ENCODE peak calls at places on chromosomes 12 and 14, in ten cellular contexts. C is heart left ventricle; B is lung; N is uterus; P is SJSA1; W is CD8-positive, alpha-beta T cell; S is K562; Y is tibial nerve; T is H7; J is BJ. L is an unnamed sample. For H3K36me3 and H3K27me3, the result is how much of the 10 kb centered on the place peaks cover.

GRCh38 chr12:113815031-113815430 is 151.1 kb downstream of the RBM19 start:
- DNase-seq in J (no peak), Y (no peak), S (no peak), C (no peak), W (no peak), P (no peak), N (no peak), T (no peak), B (no peak), L (no peak)

GRCh38 chr12:43210437-43211197 is 341.4 kb downstream of the ADAMTS20 start:
- DNase-seq in S (no peak), P (no peak), J (no peak), W (no peak), T (no peak), B (no peak), C (no peak), Y (no peak), N (peak), L (no peak)

GRCh38 chr12:19223018-19223417 is 93.5 kb downstream of the PLEKHA5 start:
- DNase-seq in N (no peak), B (no peak), S (no peak), J (no peak), P (no peak), Y (no peak), C (no peak), T (no peak), W (no peak), L (no peak)

GRCh38 chr12:7060353-7060954 is at the start of gene C1S:
- DNase-seq in T (peak), W (no peak), Y (peak), C (peak), J (peak), N (peak), P (peak), B (peak), S (peak), L (peak)

GRCh38 chr12:130179621-130180020 is 17.4 kb downstream of the FZD10 start:
- DNase-seq in W (no peak), P (no peak), J (no peak), Y (no peak), C (no peak), S (no peak), N (no peak), B (no peak), T (no peak), L (no peak)

GRCh38 chr12:65881965-65882413 is 57.7 kb downstream of the HMGA2 start:
- DNase-seq in Y (peak), T (peak), J (no peak), P (no peak), B (peak), C (peak), N (peak), W (no peak), S (no peak), L (no peak)

GRCh38 chr14:22052795-22053194 is 379.2 kb upstream of the OR4E1 start:
- DNase-seq in C (no peak), S (no peak), Y (no peak), B (no peak), W (no peak), N (no peak), P (no peak), J (no peak), T (no peak), L (no peak)

GRCh38 chr14:44791730-44792129 is 170.0 kb downstream of the KLHL28 start:
- DNase-seq in B (no peak), C (no peak), T (no peak), N (no peak), Y (no peak), J (no peak), P (no peak), S (no peak), W (no peak), L (no peak)

GRCh38 chr12:91769736-91770135 is 375.9 kb downstream of the BTG1 start:
- DNase-seq in T (no peak), W (no peak), Y (no peak), B (no peak), N (no peak), S (no peak), C (no peak), P (no peak), J (no peak), L (no peak)

GRCh38 chr12:14928946-14929345 is 9.4 kb downstream of the ERP27 start:
- DNase-seq in S (no peak), P (no peak), B (peak), J (no peak), T (peak), Y (no peak), W (no peak), C (no peak), N (no peak), L (no peak)

GRCh38 chr12:124087251-124088141 is 114.5 kb downstream of the ZNF664 start:
- DNase-seq in T (no peak), P (no peak), B (no peak), J (no peak), N (no peak), S (no peak), Y (no peak), W (no peak), C (no peak), L (no peak)

GRCh38 chr12:1662761-1663439 is 28.0 kb upstream of the ADIPOR2 start:
- DNase-seq in C (peak), P (no peak), Y (no peak), S (peak), B (peak), W (no peak), J (no peak), N (peak), T (peak), L (peak)

GRCh38 chr12:18320036-18320617 is 58.8 kb downstream of the PIK3C2G start:
- DNase-seq in P (peak), C (no peak), B (no peak), T (peak), S (peak), W (no peak), N (no peak), J (no peak), Y (no peak), L (peak)

GRCh38 chr12:96985515-96986362 is 78.7 kb downstream of the NEDD1 start:
- DNase-seq in W (peak), B (no peak), P (no peak), C (peak), N (no peak), J (no peak), Y (no peak), T (peak), S (peak), L (no peak)

GRCh38 chr12:90991952-90992465 is 12.8 kb downstream of the EPYC start:
- DNase-seq in T (no peak), Y (no peak), N (no peak), J (no peak), B (no peak), P (peak), W (no peak), C (no peak), S (no peak), L (no peak)

GRCh38 chr14:86057018-86057667 is 527.2 kb downstream of the FLRT2 start:
- DNase-seq in J (no peak), C (no peak), Y (peak), S (peak), B (no peak), N (no peak), W (no peak), T (no peak), P (no peak), L (no peak)

GRCh38 chr12:131088701-131089525 is 135.2 kb downstream of the ADGRD1 start:
- DNase-seq in B (no peak), J (no peak), P (peak), Y (peak), T (peak), W (no peak), C (peak), N (peak), S (no peak), L (no peak)

GRCh38 chr14:100560999-100561398 is 26.2 kb downstream of the BEGAIN start:
- DNase-seq in Y (no peak), T (no peak), C (no peak), S (no peak), J (no peak), B (no peak), P (no peak), W (no peak), N (no peak), L (no peak)

GRCh38 chr12:30100736-30101135 is 317.0 kb upstream of the TMTC1 start:
- DNase-seq in P (no peak), J (no peak), T (no peak), B (no peak), C (no peak), S (no peak), N (no peak), Y (no peak), W (no peak), L (no peak)

GRCh38 chr14:22653012-22653621 is 9.0 kb upstream of the OR6J1 start:
- DNase-seq in C (peak), J (peak), N (peak), W (peak), Y (peak), S (peak), T (peak), B (peak), P (peak), L (peak)

GRCh38 chr14:81465507-81466228 is 65.5 kb upstream of the STON2 start:
- DNase-seq in P (no peak), S (no peak), W (no peak), B (peak), C (no peak), J (no peak), N (no peak), Y (no peak), T (no peak), L (no peak)

GRCh38 chr12:113060336-113060960 is 3.9 kb downstream of the DTX1 start:
- DNase-seq in B (no peak), Y (no peak), T (no peak), C (no peak), N (no peak), W (no peak), S (no peak), P (no peak), J (no peak), L (no peak)

GRCh38 chr14:39430762-39431415 is 1.3 kb downstream of the FBXO33 start:
- DNase-seq in B (no peak), N (no peak), C (no peak), W (no peak), P (no peak), T (no peak), Y (no peak), J (no peak), S (no peak), L (no peak)

GRCh38 chr12:51994959-51995358 is 11.8 kb upstream of the TAMALIN start:
- DNase-seq in C (no peak), J (no peak), T (no peak), S (no peak), N (no peak), P (no peak), Y (no peak), W (no peak), B (no peak), L (no peak)

GRCh38 chr12:49622501-49623141 is 740 bp upstream of the PRPF40B start:
- DNase-seq in C (peak), S (no peak), P (no peak), W (no peak), Y (no peak), J (no peak), T (peak), B (no peak), N (peak), L (no peak)

GRCh38 chr12:108097160-108097911 is 31.8 kb upstream of the WSCD2 start:
- DNase-seq in J (no peak), T (no peak), N (no peak), B (no peak), S (peak), P (no peak), C (no peak), Y (no peak), W (no peak), L (no peak)

GRCh38 chr12:78473136-78473535 is 391.4 kb upstream of the SYT1 start:
- DNase-seq in J (no peak), N (no peak), W (no peak), T (no peak), P (no peak), S (no peak), Y (no peak), B (no peak), C (no peak), L (no peak)

GRCh38 chr12:9024512-9024911 is 35.2 kb downstream of the KLRG1 start:
- DNase-seq in B (no peak), W (no peak), S (no peak), P (no peak), J (no peak), T (no peak), C (no peak), N (no peak), Y (no peak), L (no peak)

GRCh38 chr12:95608252-95609033 is 57.2 kb upstream of the USP44 start:
- DNase-seq in P (peak), T (peak), S (no peak), Y (peak), C (peak), N (peak), W (no peak), B (peak), J (peak), L (no peak)

GRCh38 chr12:24820872-24821271 is 128.0 kb downstream of the BCAT1 start:
- DNase-seq in P (no peak), W (no peak), B (no peak), J (no peak), N (no peak), T (no peak), Y (no peak), S (no peak), C (no peak), L (no peak)

GRCh38 chr14:20631023-20631820 is 10.3 kb downstream of the OR6S1 start:
- DNase-seq in T (no peak), P (peak), W (peak), S (peak), C (no peak), Y (no peak), B (no peak), N (peak), J (no peak), L (no peak)

GRCh38 chr14:100662850-100663527 is 63.7 kb upstream of the DLK1 start:
- DNase-seq in W (peak), C (peak), N (peak), Y (peak), S (peak), P (no peak), J (no peak), B (peak), T (peak), L (no peak)

GRCh38 chr14:90553921-90554336 is 157.1 kb downstream of the CALM1 start:
- DNase-seq in W (no peak), B (no peak), N (no peak), Y (no peak), T (no peak), P (no peak), S (no peak), J (no peak), C (no peak), L (no peak)

GRCh38 chr14:71380271-71380670 is 473.0 kb downstream of the PCNX1 start:
- DNase-seq in B (no peak), Y (no peak), N (no peak), J (peak), S (no peak), P (no peak), W (no peak), C (no peak), T (no peak), L (no peak)

GRCh38 chr12:124916370-124917134 is 2.1 kb upstream of the UBC start:
- DNase-seq in J (peak), P (peak), C (peak), N (peak), T (no peak), B (peak), S (no peak), Y (peak), W (no peak), L (peak)

GRCh38 chr12:74608376-74608775 is 70.7 kb downstream of the ATXN7L3B start:
- DNase-seq in J (no peak), W (no peak), T (no peak), N (no peak), B (no peak), S (no peak), Y (no peak), P (no peak), C (no peak), L (no peak)

DNA sequence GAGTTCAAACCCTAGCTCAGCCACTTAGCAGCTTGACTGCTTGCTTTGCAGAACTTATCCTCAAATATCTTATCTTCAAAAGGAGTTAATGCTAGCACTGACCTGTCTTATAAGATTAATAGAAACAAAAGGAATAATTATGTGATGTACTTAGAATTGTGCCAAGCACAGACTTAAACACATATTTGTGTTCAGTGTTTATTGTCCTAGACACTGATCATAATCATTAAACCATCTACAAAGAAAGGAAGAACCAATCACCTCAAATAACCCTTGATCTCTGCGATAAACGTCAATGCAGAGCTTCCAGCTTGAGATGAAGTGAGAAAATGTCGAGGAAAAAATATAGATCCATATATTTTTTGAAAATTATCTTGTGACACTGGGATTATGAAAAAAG is 73.1 kb downstream of the ATXN7L3B start:
- DNase-seq in P (no peak), S (no peak), Y (no peak), N (no peak), C (no peak), B (no peak), T (no peak), W (no peak), J (no peak), L (no peak)
- H3K36me3 ChIP-seq in P (under half), S (under half), Y (under half), N (under half), C (under half), B (under half), T (under half), W (under half), J (under half), L (under half)

GRCh38 chr12:3352230-3352629 is 138.8 kb upstream of the PRMT8 start:
- DNase-seq in W (no peak), P (no peak), Y (no peak), N (no peak), J (no peak), T (no peak), B (no peak), C (no peak), S (no peak), L (no peak)
- H3K27me3 ChIP-seq in W (under half), P (under half), Y (under half), N (under half), J (under half), T (under half), B (under half), C (under half), S (under half), L (under half)

GRCh38 chr14:31162910-31163649 is 44.5 kb downstream of the HECTD1 start:
- DNase-seq in P (no peak), C (no peak), Y (no peak), S (no peak), N (no peak), T (no peak), W (no peak), B (no peak), J (no peak), L (no peak)

GRCh38 chr14:31167032-31167431 is 40.6 kb downstream of the HECTD1 start:
- DNase-seq in T (no peak), Y (no peak), P (no peak), J (no peak), N (no peak), S (no peak), C (no peak), W (no peak), B (no peak), L (no peak)

GRCh38 chr14:31166271-31166561 is 41.4 kb downstream of the HECTD1 start:
- DNase-seq in Y (no peak), J (no peak), C (no peak), S (no peak), T (no peak), B (no peak), P (no peak), N (no peak), W (no peak), L (no peak)

GRCh38 chr14:31161274-31161673 is 46.3 kb downstream of the HECTD1 start:
- DNase-seq in B (no peak), J (no peak), W (no peak), S (no peak), C (no peak), N (no peak), P (no peak), Y (no peak), T (no peak), L (no peak)

GRCh38 chr14:31164115-31164514 is 43.5 kb downstream of the HECTD1 start:
- DNase-seq in S (no peak), C (no peak), W (no peak), T (no peak), B (no peak), P (no peak), J (no peak), Y (no peak), N (no peak), L (no peak)
- H3K36me3 ChIP-seq in S (half or more), C (half or more), W (under half), T (under half), B (under half), P (half or more), J (under half), Y (under half), N (under half), L (under half)

GRCh38 chr12:4870423-4870822 is 39.3 kb upstream of the KCNA1 start:
- DNase-seq in W (no peak), Y (no peak), N (no peak), P (no peak), B (no peak), C (no peak), S (no peak), J (no peak), T (no peak), L (no peak)

GRCh38 chr12:4873947-4874346 is 35.8 kb upstream of the KCNA1 start:
- DNase-seq in B (no peak), C (no peak), P (no peak), Y (no peak), S (no peak), W (no peak), T (no peak), J (no peak), N (no peak), L (no peak)

GRCh38 chr12:4867384-4867783 is 42.3 kb upstream of the KCNA1 start:
- DNase-seq in P (no peak), J (no peak), Y (no peak), N (no peak), S (no peak), W (no peak), B (no peak), T (peak), C (no peak), L (no peak)

GRCh38 chr12:4874671-4875070 is 35.0 kb upstream of the KCNA1 start:
- DNase-seq in B (no peak), Y (no peak), J (no peak), W (no peak), C (no peak), N (no peak), S (no peak), P (no peak), T (no peak), L (no peak)

GRCh38 chr12:4871514-4871913 is 38.2 kb upstream of the KCNA1 start:
- DNase-seq in T (no peak), C (no peak), S (no peak), B (no peak), Y (no peak), P (no peak), N (no peak), J (no peak), W (no peak), L (no peak)
- H3K27me3 ChIP-seq in T (under half), C (under half), S (under half), B (under half), Y (under half), P (under half), N (under half), J (under half), W (under half), L (under half)

GRCh38 chr14:103685276-103686211 is 29.7 kb downstream of the XRCC3 start:
- DNase-seq in T (no peak), W (no peak), N (no peak), C (no peak), S (no peak), B (no peak), J (no peak), P (no peak), Y (no peak), L (no peak)
- H3K36me3 ChIP-seq in T (under half), W (under half), N (under half), C (half or more), S (half or more), B (under half), J (under half), P (half or more), Y (under half), L (under half)